ENCODE peak calls at places on chromosome 11, in six cellular contexts. One of them, this sample, is unnamed.

GRCh38 chr11:78226684-78227680 is 38.3 kb downstream of the USP35 start:
- ATAC-seq in RWPE2: no peak
- ATAC-seq in naive thymus-derived CD8-positive, alpha-beta T cell: no peak
- ATAC-seq in CD8-positive, alpha-beta T cell: no peak
- ATAC-seq in Panc1: no peak
- ATAC-seq in Right ventricle myocardium superior: no peak
- ATAC-seq in this sample: peak

GRCh38 chr11:112797653-112798293 is 163.4 kb upstream of the NCAM1 start:
- ATAC-seq in RWPE2: no peak
- ATAC-seq in naive thymus-derived CD8-positive, alpha-beta T cell: no peak
- ATAC-seq in CD8-positive, alpha-beta T cell: no peak
- ATAC-seq in Panc1: peak
- ATAC-seq in Right ventricle myocardium superior: no peak
- ATAC-seq in this sample: peak

GRCh38 chr11:44498524-44498923 is 66.9 kb upstream of the CD82 start:
- ATAC-seq in RWPE2: no peak
- ATAC-seq in naive thymus-derived CD8-positive, alpha-beta T cell: no peak
- ATAC-seq in CD8-positive, alpha-beta T cell: no peak
- ATAC-seq in Panc1: no peak
- ATAC-seq in Right ventricle myocardium superior: peak
- ATAC-seq in this sample: no peak

GRCh38 chr11:67316882-67317364 is 13.6 kb downstream of the SSH3 start:
- ATAC-seq in RWPE2: peak
- ATAC-seq in naive thymus-derived CD8-positive, alpha-beta T cell: no peak
- ATAC-seq in CD8-positive, alpha-beta T cell: no peak
- ATAC-seq in Panc1: peak
- ATAC-seq in Right ventricle myocardium superior: peak
- ATAC-seq in this sample: peak

GRCh38 chr11:79068356-79068755 is 372.5 kb downstream of the TENM4 start:
- ATAC-seq in RWPE2: no peak
- ATAC-seq in naive thymus-derived CD8-positive, alpha-beta T cell: no peak
- ATAC-seq in CD8-positive, alpha-beta T cell: no peak
- ATAC-seq in Panc1: no peak
- ATAC-seq in Right ventricle myocardium superior: no peak
- ATAC-seq in this sample: no peak

GRCh38 chr11:123654566-123655081 is at the start of gene SCN3B:
- ATAC-seq in RWPE2: peak
- ATAC-seq in naive thymus-derived CD8-positive, alpha-beta T cell: peak
- ATAC-seq in CD8-positive, alpha-beta T cell: no peak
- ATAC-seq in Panc1: peak
- ATAC-seq in Right ventricle myocardium superior: peak
- ATAC-seq in this sample: peak

GRCh38 chr11:134945993-134946392 is 534.0 kb upstream of the B3GAT1 start:
- ATAC-seq in RWPE2: peak
- ATAC-seq in naive thymus-derived CD8-positive, alpha-beta T cell: no peak
- ATAC-seq in CD8-positive, alpha-beta T cell: no peak
- ATAC-seq in Panc1: peak
- ATAC-seq in Right ventricle myocardium superior: no peak
- ATAC-seq in this sample: no peak

GRCh38 chr11:128906185-128907065 is 15.3 kb downstream of the KCNJ5 start:
- ATAC-seq in RWPE2: no peak
- ATAC-seq in naive thymus-derived CD8-positive, alpha-beta T cell: no peak
- ATAC-seq in CD8-positive, alpha-beta T cell: no peak
- ATAC-seq in Panc1: no peak
- ATAC-seq in Right ventricle myocardium superior: peak
- ATAC-seq in this sample: no peak

GRCh38 chr11:120954381-120954780 is 69.5 kb upstream of the TBCEL start:
- ATAC-seq in RWPE2: no peak
- ATAC-seq in naive thymus-derived CD8-positive, alpha-beta T cell: no peak
- ATAC-seq in CD8-positive, alpha-beta T cell: no peak
- ATAC-seq in Panc1: no peak
- ATAC-seq in Right ventricle myocardium superior: no peak
- ATAC-seq in this sample: no peak

GRCh38 chr11:61700221-61700620 is 20.0 kb downstream of the DAGLA start:
- ATAC-seq in RWPE2: peak
- ATAC-seq in naive thymus-derived CD8-positive, alpha-beta T cell: no peak
- ATAC-seq in CD8-positive, alpha-beta T cell: no peak
- ATAC-seq in Panc1: peak
- ATAC-seq in Right ventricle myocardium superior: peak
- ATAC-seq in this sample: peak

GRCh38 chr11:75193711-75194110 is 42.8 kb downstream of the SLCO2B1 start:
- ATAC-seq in RWPE2: no peak
- ATAC-seq in naive thymus-derived CD8-positive, alpha-beta T cell: no peak
- ATAC-seq in CD8-positive, alpha-beta T cell: no peak
- ATAC-seq in Panc1: peak
- ATAC-seq in Right ventricle myocardium superior: no peak
- ATAC-seq in this sample: no peak

GRCh38 chr11:68333176-68333575 is 20.8 kb downstream of the LRP5 start:
- ATAC-seq in RWPE2: no peak
- ATAC-seq in naive thymus-derived CD8-positive, alpha-beta T cell: no peak
- ATAC-seq in CD8-positive, alpha-beta T cell: no peak
- ATAC-seq in Panc1: no peak
- ATAC-seq in Right ventricle myocardium superior: no peak
- ATAC-seq in this sample: no peak

This sample was measured in esophagus mucosa.